ENCODE peak calls at places on chromosomes 6 and 20, in ten cellular contexts. One of them, this sample, is unnamed.

GRCh38 chr6:28789553-28790083 is 134.2 kb downstream of the TRIM27 start:
- DNase-seq in stomach: no peak
- DNase-seq in A549: peak
- DNase-seq in HepG2: peak
- DNase-seq in GM12878: no peak
- DNase-seq in H1: no peak
- DNase-seq in sigmoid colon: no peak
- DNase-seq in K562: peak
- DNase-seq in SK-N-SH: no peak
- DNase-seq in ovary: peak
- DNase-seq in this sample: no peak

GRCh38 chr6:159033160-159034049 is 11.4 kb downstream of the TAGAP start:
- DNase-seq in stomach: no peak
- DNase-seq in A549: no peak
- DNase-seq in HepG2: peak
- DNase-seq in GM12878: no peak
- DNase-seq in H1: no peak
- DNase-seq in sigmoid colon: no peak
- DNase-seq in K562: no peak
- DNase-seq in SK-N-SH: no peak
- DNase-seq in ovary: no peak
- DNase-seq in this sample: no peak

GRCh38 chr6:6704423-6705060 is 116.0 kb downstream of the LY86 start:
- DNase-seq in stomach: no peak
- DNase-seq in A549: no peak
- DNase-seq in HepG2: no peak
- DNase-seq in GM12878: no peak
- DNase-seq in H1: no peak
- DNase-seq in sigmoid colon: no peak
- DNase-seq in K562: peak
- DNase-seq in SK-N-SH: no peak
- DNase-seq in ovary: no peak
- DNase-seq in this sample: no peak

GRCh38 chr6:68628156-68628555 is 6.9 kb upstream of the ADGRB3 start:
- DNase-seq in stomach: no peak
- DNase-seq in A549: no peak
- DNase-seq in HepG2: no peak
- DNase-seq in GM12878: no peak
- DNase-seq in H1: no peak
- DNase-seq in sigmoid colon: no peak
- DNase-seq in K562: no peak
- DNase-seq in SK-N-SH: no peak
- DNase-seq in ovary: no peak
- DNase-seq in this sample: no peak

GRCh38 chr20:56627122-56628014 is 1.7 kb upstream of the TFAP2C start:
- DNase-seq in stomach: no peak
- DNase-seq in A549: no peak
- DNase-seq in HepG2: no peak
- DNase-seq in GM12878: no peak
- DNase-seq in H1: no peak
- DNase-seq in sigmoid colon: no peak
- DNase-seq in K562: no peak
- DNase-seq in SK-N-SH: peak
- DNase-seq in ovary: no peak
- DNase-seq in this sample: no peak

GRCh38 chr20:13533946-13534345 is 104.8 kb downstream of the TASP1 start:
- DNase-seq in stomach: no peak
- DNase-seq in A549: no peak
- DNase-seq in HepG2: no peak
- DNase-seq in GM12878: no peak
- DNase-seq in H1: no peak
- DNase-seq in sigmoid colon: no peak
- DNase-seq in K562: no peak
- DNase-seq in SK-N-SH: no peak
- DNase-seq in ovary: no peak
- DNase-seq in this sample: no peak

GRCh38 chr6:5361371-5361770 is 100.1 kb downstream of the FARS2 start:
- DNase-seq in stomach: no peak
- DNase-seq in A549: no peak
- DNase-seq in HepG2: no peak
- DNase-seq in GM12878: no peak
- DNase-seq in H1: no peak
- DNase-seq in sigmoid colon: no peak
- DNase-seq in K562: no peak
- DNase-seq in SK-N-SH: no peak
- DNase-seq in ovary: no peak
- DNase-seq in this sample: no peak

GRCh38 chr20:46065006-46065405 is 24.8 kb downstream of the NCOA5 start:
- DNase-seq in stomach: no peak
- DNase-seq in A549: no peak
- DNase-seq in HepG2: no peak
- DNase-seq in GM12878: no peak
- DNase-seq in H1: no peak
- DNase-seq in sigmoid colon: peak
- DNase-seq in K562: no peak
- DNase-seq in SK-N-SH: no peak
- DNase-seq in ovary: no peak
- DNase-seq in this sample: no peak

GRCh38 chr20:13995086-13995665 is at the start of gene MACROD2:
- DNase-seq in stomach: peak
- DNase-seq in A549: peak
- DNase-seq in HepG2: peak
- DNase-seq in GM12878: no peak
- DNase-seq in H1: peak
- DNase-seq in sigmoid colon: peak
- DNase-seq in K562: no peak
- DNase-seq in SK-N-SH: peak
- DNase-seq in ovary: peak
- DNase-seq in this sample: peak

GRCh38 chr6:157503018-157503747 is 122.2 kb downstream of the ZDHHC14 start:
- DNase-seq in stomach: no peak
- DNase-seq in A549: no peak
- DNase-seq in HepG2: no peak
- DNase-seq in GM12878: no peak
- DNase-seq in H1: no peak
- DNase-seq in sigmoid colon: no peak
- DNase-seq in K562: peak
- DNase-seq in SK-N-SH: no peak
- DNase-seq in ovary: no peak
- DNase-seq in this sample: no peak

GRCh38 chr20:50213531-50214106 is 23.0 kb downstream of the CEBPB start:
- DNase-seq in stomach: no peak
- DNase-seq in A549: no peak
- DNase-seq in HepG2: no peak
- DNase-seq in GM12878: no peak
- DNase-seq in H1: no peak
- DNase-seq in sigmoid colon: no peak
- DNase-seq in K562: no peak
- DNase-seq in SK-N-SH: no peak
- DNase-seq in ovary: no peak
- DNase-seq in this sample: no peak

GRCh38 chr6:43668151-43669028 is 19.2 kb downstream of the MRPS18A start:
- DNase-seq in stomach: peak
- DNase-seq in A549: peak
- DNase-seq in HepG2: peak
- DNase-seq in GM12878: peak
- DNase-seq in H1: peak
- DNase-seq in sigmoid colon: peak
- DNase-seq in K562: peak
- DNase-seq in SK-N-SH: peak
- DNase-seq in ovary: no peak
- DNase-seq in this sample: no peak

DNA sequence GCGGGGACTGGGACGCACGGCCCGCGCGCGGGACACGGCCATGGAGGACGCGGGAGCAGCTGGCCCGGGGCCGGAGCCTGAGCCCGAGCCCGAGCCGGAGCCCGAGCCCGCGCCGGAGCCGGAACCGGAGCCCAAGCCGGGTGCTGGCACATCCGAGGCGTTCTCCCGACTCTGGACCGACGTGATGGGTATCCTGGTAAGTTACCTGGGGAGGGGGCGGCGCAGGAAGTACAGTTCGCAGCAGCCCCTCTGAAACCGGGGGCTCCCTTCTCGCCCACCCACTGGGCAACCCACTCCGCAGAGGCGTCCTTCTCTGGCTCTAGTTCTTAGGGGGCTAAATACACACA is 363 bp downstream of the SASH1 start:
- DNase-seq in stomach: no peak
- DNase-seq in A549: no peak
- DNase-seq in HepG2: no peak
- DNase-seq in GM12878: no peak
- DNase-seq in H1: no peak
- DNase-seq in sigmoid colon: no peak
- DNase-seq in K562: no peak
- DNase-seq in SK-N-SH: no peak
- DNase-seq in ovary: no peak
- DNase-seq in this sample: no peak
- H3K4me3 ChIP-seq in stomach: peak
- H3K4me3 ChIP-seq in A549: peak
- H3K4me3 ChIP-seq in HepG2: peak
- H3K4me3 ChIP-seq in GM12878: no peak
- H3K4me3 ChIP-seq in H1: peak
- H3K4me3 ChIP-seq in sigmoid colon: peak
- H3K4me3 ChIP-seq in K562: no peak
- H3K4me3 ChIP-seq in SK-N-SH: peak
- H3K4me3 ChIP-seq in ovary: peak
- H3K4me3 ChIP-seq in this sample: peak

GRCh38 chr6:49549691-49550412 is 616 bp upstream of the C6orf141 start:
- DNase-seq in stomach: no peak
- DNase-seq in A549: no peak
- DNase-seq in HepG2: no peak
- DNase-seq in GM12878: no peak
- DNase-seq in H1: no peak
- DNase-seq in sigmoid colon: no peak
- DNase-seq in K562: no peak
- DNase-seq in SK-N-SH: no peak
- DNase-seq in ovary: no peak
- DNase-seq in this sample: no peak

GRCh38 chr6:49551126-49551865 is 828 bp downstream of the C6orf141 start:
- DNase-seq in stomach: no peak
- DNase-seq in A549: peak
- DNase-seq in HepG2: no peak
- DNase-seq in GM12878: no peak
- DNase-seq in H1: peak
- DNase-seq in sigmoid colon: no peak
- DNase-seq in K562: no peak
- DNase-seq in SK-N-SH: no peak
- DNase-seq in ovary: peak
- DNase-seq in this sample: no peak

GRCh38 chr6:49548613-49549304 is 1.7 kb upstream of the C6orf141 start:
- DNase-seq in stomach: no peak
- DNase-seq in A549: no peak
- DNase-seq in HepG2: no peak
- DNase-seq in GM12878: no peak
- DNase-seq in H1: no peak
- DNase-seq in sigmoid colon: no peak
- DNase-seq in K562: no peak
- DNase-seq in SK-N-SH: no peak
- DNase-seq in ovary: no peak
- DNase-seq in this sample: no peak

GRCh38 chr6:49551866-49552129 is 1.3 kb downstream of the C6orf141 start:
- DNase-seq in stomach: no peak
- DNase-seq in A549: no peak
- DNase-seq in HepG2: no peak
- DNase-seq in GM12878: no peak
- DNase-seq in H1: no peak
- DNase-seq in sigmoid colon: no peak
- DNase-seq in K562: no peak
- DNase-seq in SK-N-SH: no peak
- DNase-seq in ovary: no peak
- DNase-seq in this sample: no peak

GRCh38 chr6:49550413-49551125 is at the start of gene C6orf141:
- DNase-seq in stomach: peak
- DNase-seq in A549: peak
- DNase-seq in HepG2: no peak
- DNase-seq in GM12878: no peak
- DNase-seq in H1: peak
- DNase-seq in sigmoid colon: no peak
- DNase-seq in K562: no peak
- DNase-seq in SK-N-SH: peak
- DNase-seq in ovary: no peak
- DNase-seq in this sample: no peak
- TF ChIP-seq EP300 in stomach: no peak
- TF ChIP-seq EP300 in A549: no peak
- TF ChIP-seq EP300 in HepG2: no peak
- TF ChIP-seq EP300 in GM12878: no peak
- TF ChIP-seq EP300 in H1: no peak
- TF ChIP-seq EP300 in sigmoid colon: no peak
- TF ChIP-seq EP300 in K562: no peak
- TF ChIP-seq EP300 in SK-N-SH: no peak
- TF ChIP-seq EP300 in ovary: no peak
- TF ChIP-seq EP300 in this sample: no peak

DNA sequence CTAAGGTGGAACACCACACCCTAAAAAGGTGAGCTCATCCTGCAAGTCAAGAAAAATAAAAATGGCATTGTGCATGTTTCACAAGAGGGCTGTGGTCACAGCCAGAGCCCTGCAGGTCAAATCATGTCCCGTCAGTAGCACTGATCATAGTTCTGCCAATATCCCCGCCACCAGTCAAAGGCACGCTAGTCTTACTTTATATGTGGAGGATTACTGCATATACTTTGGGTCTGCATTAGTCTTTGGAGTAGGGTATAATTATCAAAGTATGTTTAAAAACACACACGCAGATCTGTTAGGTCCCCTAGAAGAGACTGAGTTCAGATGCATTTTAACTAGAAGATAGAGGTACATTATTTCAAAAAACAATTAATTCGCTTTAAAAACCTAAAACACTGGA is 1.8 kb downstream of the PERP start:
- DNase-seq in stomach: no peak
- DNase-seq in A549: peak
- DNase-seq in HepG2: peak
- DNase-seq in GM12878: no peak
- DNase-seq in H1: no peak
- DNase-seq in sigmoid colon: no peak
- DNase-seq in K562: no peak
- DNase-seq in SK-N-SH: no peak
- DNase-seq in ovary: no peak
- DNase-seq in this sample: no peak
- H3K4me3 ChIP-seq in stomach: peak
- H3K4me3 ChIP-seq in A549: peak
- H3K4me3 ChIP-seq in HepG2: peak
- H3K4me3 ChIP-seq in GM12878: no peak
- H3K4me3 ChIP-seq in H1: peak
- H3K4me3 ChIP-seq in sigmoid colon: no peak
- H3K4me3 ChIP-seq in K562: no peak
- H3K4me3 ChIP-seq in SK-N-SH: no peak
- H3K4me3 ChIP-seq in ovary: peak
- H3K4me3 ChIP-seq in this sample: no peak

DNA sequence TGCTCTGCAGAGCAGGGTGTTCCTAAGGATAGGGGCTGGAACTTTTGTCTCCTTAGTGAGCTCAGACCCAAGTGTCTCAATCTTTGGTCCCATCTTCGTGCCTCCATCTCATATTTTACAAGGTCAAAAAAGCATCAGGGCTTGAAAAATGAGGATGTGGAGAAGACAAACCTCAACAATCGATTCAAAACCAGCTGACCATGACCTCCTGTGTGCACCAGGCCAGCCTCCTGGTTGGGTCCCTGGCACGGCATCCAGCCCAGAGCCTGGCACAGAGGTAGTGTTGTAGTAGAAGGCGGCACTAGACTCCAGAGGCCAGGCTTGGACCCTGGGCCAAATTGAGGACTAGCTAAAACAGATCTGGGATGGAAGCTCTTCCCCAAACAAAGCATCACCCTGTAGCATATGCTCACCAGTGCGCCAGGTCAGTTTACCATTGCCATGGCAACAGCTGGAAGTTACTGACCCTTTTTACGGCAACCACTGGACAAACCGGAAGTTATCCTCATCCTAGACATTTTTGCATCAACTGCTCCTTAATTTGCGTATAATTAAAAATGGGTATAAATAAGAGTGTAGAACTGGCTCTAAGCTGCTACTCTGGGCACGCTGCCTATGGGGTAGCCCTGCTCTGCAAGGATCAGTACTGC is 69.3 kb upstream of the BLCAP start:
- DNase-seq in stomach: no peak
- DNase-seq in A549: no peak
- DNase-seq in HepG2: no peak
- DNase-seq in GM12878: no peak
- DNase-seq in H1: no peak
- DNase-seq in sigmoid colon: no peak
- DNase-seq in K562: no peak
- DNase-seq in SK-N-SH: no peak
- DNase-seq in ovary: no peak
- DNase-seq in this sample: no peak
- TF ChIP-seq EP300 in stomach: no peak
- TF ChIP-seq EP300 in A549: no peak
- TF ChIP-seq EP300 in HepG2: no peak
- TF ChIP-seq EP300 in GM12878: no peak
- TF ChIP-seq EP300 in H1: no peak
- TF ChIP-seq EP300 in sigmoid colon: no peak
- TF ChIP-seq EP300 in K562: no peak
- TF ChIP-seq EP300 in SK-N-SH: no peak
- TF ChIP-seq EP300 in ovary: no peak
- TF ChIP-seq EP300 in this sample: no peak

This sample was measured in tibial nerve.